ENCODE peak calls at places on chromosomes 5 and 9, in ten cellular contexts. F is NCI-H2081; K is IMR-90; T is stimulated activated CD8-positive, alpha-beta memory T cell treated with anti-CD3 and anti-CD28 coated beads, Interleukin-12 subunit alpha, Interleukin-12 subunit beta, amount 100 ng/mL, for 4 hours; I is NCI-H524; A is renal cortical epithelial cell; P is activated CD8-positive, alpha-beta memory T cell treated with anti-CD3 and anti-CD28 coated beads for 24 hours; S is left colon; D is neural crest cell; H is activated T-cell treated with anti-CD3 and anti-CD28 coated beads, Interleukin-2, amount 50 U/mL, for 72 hours. W is an unnamed sample.

GRCh38 chr9:35645736-35646582 is 4.8 kb downstream of the SIT1 start:
- DNase-seq in S (peak), D (peak), A (peak), F (no peak), T (no peak), P (no peak), I (no peak), H (no peak), K (no peak), W (no peak)

GRCh38 chr5:177362871-177363507 is 5.3 kb downstream of the RGS14 start:
- DNase-seq in D (peak), P (peak), K (no peak), A (no peak), I (peak), H (peak), S (peak), F (peak), T (peak), W (peak)

GRCh38 chr9:92609142-92609500 is 60.8 kb downstream of the IPPK start:
- DNase-seq in A (peak), H (no peak), K (no peak), D (no peak), S (no peak), F (peak), I (no peak), T (no peak), P (no peak), W (no peak)

GRCh38 chr5:138932171-138932810 is 57.2 kb upstream of the LRRTM2 start:
- DNase-seq in D (no peak), T (no peak), I (no peak), K (no peak), S (no peak), P (peak), A (no peak), F (no peak), H (no peak), W (no peak)

GRCh38 chr5:149228610-149229297 is 42.9 kb upstream of the AFAP1L1 start:
- DNase-seq in D (no peak), K (peak), I (peak), P (no peak), F (no peak), A (peak), S (no peak), T (no peak), H (no peak), W (peak)

GRCh38 chr5:14447958-14448881 is 133.4 kb upstream of the OTULINL start:
- DNase-seq in D (no peak), A (peak), P (no peak), S (no peak), I (no peak), T (no peak), K (no peak), H (no peak), F (peak), W (no peak)

GRCh38 chr5:123951204-123951977 is 439.4 kb downstream of the CSNK1G3 start:
- DNase-seq in A (peak), T (no peak), D (no peak), S (no peak), K (peak), H (no peak), I (no peak), F (no peak), P (no peak), W (peak)

GRCh38 chr9:2771661-2772060 is 54.4 kb downstream of the KCNV2 start:
- DNase-seq in K (peak), A (no peak), I (no peak), D (no peak), P (no peak), T (no peak), H (no peak), S (no peak), F (no peak), W (peak)

GRCh38 chr5:123929055-123929474 is 417.1 kb downstream of the CSNK1G3 start:
- DNase-seq in S (no peak), I (no peak), P (no peak), A (peak), H (no peak), D (no peak), K (no peak), F (no peak), T (no peak), W (no peak)

W was measured in osteoblast.